ENCODE peak calls at places on chromosomes 2 and 18, in five cellular contexts. N is IMR-90, I is coronary artery, U is sigmoid colon, P is BJ. D is an unnamed sample.

GRCh38 chr18:22674300-22674699 is 256.6 kb upstream of the CTAGE1 start:
- DNase-seq in N (peak), P (peak), I (no peak), U (no peak), D (peak)

GRCh38 chr2:240816584-240817495 is 3.2 kb downstream of the KIF1A start:
- DNase-seq in U (peak), P (no peak), N (no peak), I (peak), D (no peak)

GRCh38 chr2:143694335-143694734 is 565.1 kb downstream of the ARHGAP15 start:
- DNase-seq in I (no peak), P (no peak), U (no peak), N (no peak), D (no peak)

GRCh38 chr18:12027480-12027879 is 46.2 kb downstream of the IMPA2 start:
- DNase-seq in I (no peak), U (peak), N (no peak), P (no peak), D (no peak)

GRCh38 chr2:147325955-147326354 is 518.9 kb upstream of the ACVR2A start:
- DNase-seq in P (no peak), N (no peak), U (no peak), I (no peak), D (no peak)

GRCh38 chr2:53576361-53576620 is 191.3 kb upstream of the CHAC2 start:
- DNase-seq in I (no peak), P (no peak), U (no peak), N (no peak), D (no peak)

GRCh38 chr2:231425811-231426703 is 30.5 kb downstream of the B3GNT7 start:
- DNase-seq in P (no peak), I (no peak), N (no peak), U (no peak), D (no peak)

GRCh38 chr2:1892529-1893250 is 148.4 kb upstream of the PXDN start:
- DNase-seq in U (no peak), P (no peak), I (no peak), N (no peak), D (no peak)

GRCh38 chr2:211439011-211439410 is 882.6 kb downstream of the CPS1 start:
- DNase-seq in I (no peak), P (no peak), U (no peak), N (no peak), D (peak)

GRCh38 chr2:65071499-65072180 is 15.4 kb downstream of the CEP68 start:
- DNase-seq in N (no peak), P (no peak), I (no peak), U (peak), D (peak)

GRCh38 chr2:121705390-121705789 is 31.3 kb downstream of the NIFK start:
- DNase-seq in P (no peak), I (no peak), N (no peak), U (peak), D (no peak)

GRCh38 chr18:57301573-57302230 is 50.7 kb upstream of the ST8SIA3 start:
- DNase-seq in I (no peak), U (no peak), N (no peak), P (no peak), D (no peak)

GRCh38 chr2:141555876-141556470 is 574.8 kb downstream of the LRP1B start:
- DNase-seq in P (no peak), U (no peak), I (no peak), N (no peak), D (no peak)

GRCh38 chr2:215729985-215730620 is 283.2 kb downstream of the MREG start:
- DNase-seq in P (no peak), U (no peak), I (no peak), N (peak), D (no peak)

GRCh38 chr2:236568922-236569592 is 568 bp upstream of the ACKR3 start:
- DNase-seq in P (no peak), N (no peak), U (no peak), I (no peak), D (no peak)

GRCh38 chr2:236569593-236569973 is at the start of gene ACKR3:
- DNase-seq in U (peak), N (peak), I (peak), P (peak), D (peak)

GRCh38 chr2:236570081-236570979 is 705 bp downstream of the ACKR3 start:
- DNase-seq in P (no peak), N (no peak), I (peak), U (peak), D (no peak)

GRCh38 chr2:236566596-236566995 is 3.0 kb upstream of the ACKR3 start:
- DNase-seq in U (no peak), P (no peak), I (no peak), N (no peak), D (no peak)

DNA sequence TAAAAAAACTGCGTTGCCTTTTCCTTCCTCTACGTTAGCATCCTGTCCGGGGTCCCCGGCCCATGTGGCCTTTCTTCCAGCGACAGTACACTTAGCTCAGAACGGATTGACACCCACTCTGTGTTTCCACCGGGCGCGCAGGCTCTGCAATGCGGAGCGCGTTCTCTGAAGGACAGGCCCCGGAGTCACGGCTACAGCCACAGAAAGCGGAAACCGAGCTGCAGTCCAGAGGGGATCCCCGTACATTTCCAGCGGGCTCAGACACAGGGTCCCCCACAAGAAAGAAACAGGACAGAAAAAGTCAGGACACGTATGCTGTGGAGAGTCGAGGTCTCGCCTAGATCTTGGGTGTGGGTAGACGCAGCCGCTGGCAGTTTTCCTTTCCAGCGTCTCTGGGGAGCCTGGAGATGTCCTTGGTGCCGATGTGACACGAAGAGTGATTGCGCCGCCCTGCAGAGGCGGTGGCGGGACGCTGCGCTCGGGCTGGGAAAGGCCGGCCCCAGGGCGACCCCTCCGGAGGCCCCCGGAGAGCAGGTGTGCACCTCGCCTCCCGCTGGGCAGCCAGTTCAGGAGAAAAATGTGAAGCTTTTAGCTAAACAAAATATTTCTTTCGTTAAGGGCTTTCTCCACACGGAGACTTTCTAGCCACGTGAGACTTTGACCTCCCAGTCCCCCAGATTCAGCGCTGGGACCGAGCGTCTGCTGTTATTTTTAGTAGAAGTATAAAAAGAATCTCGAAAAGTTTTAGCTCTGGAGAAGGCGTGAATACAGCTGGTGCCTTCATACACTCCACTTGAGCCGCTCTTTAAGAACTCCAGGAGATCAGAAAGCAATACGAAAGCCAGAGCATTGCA is 1.3 kb upstream of the ACKR3 start:
- DNase-seq in N (no peak), U (peak), I (peak), P (no peak), D (no peak)
- TF ChIP-seq CTCF in N (no peak), U (no peak), I (no peak), P (no peak), D (no peak)

GRCh38 chr2:95401480-95401879 is 1.0 kb upstream of the FAHD2A start:
- DNase-seq in U (no peak), P (no peak), I (peak), N (no peak), D (no peak)
- H3K4me3 ChIP-seq in U (peak), P (peak), I (peak), N (peak), D (peak)

GRCh38 chr2:31112544-31112943 is 25.7 kb downstream of the GALNT14 start:
- DNase-seq in N (no peak), I (no peak), P (no peak), U (no peak), D (no peak)
- TF ChIP-seq CTCF in N (no peak), I (no peak), P (no peak), U (no peak), D (no peak)

GRCh38 chr2:86809481-86810121 is 18.9 kb upstream of the CD8A start:
- DNase-seq in P (no peak), N (no peak), I (no peak), U (no peak), D (no peak)
- H3K4me3 ChIP-seq in P (no peak), N (no peak), I (no peak), U (no peak), D (no peak)

GRCh38 chr18:74081966-74082365 is 65.7 kb downstream of the FBXO15 start:
- DNase-seq in P (no peak), I (no peak), N (no peak), U (no peak), D (no peak)

GRCh38 chr18:74083071-74083954 is 64.3 kb downstream of the FBXO15 start:
- DNase-seq in I (no peak), P (no peak), N (no peak), U (no peak), D (no peak)

GRCh38 chr18:74084184-74084583 is 63.5 kb downstream of the FBXO15 start:
- DNase-seq in P (no peak), N (no peak), I (no peak), U (no peak), D (no peak)

GRCh38 chr18:74078257-74078656 is 69.4 kb downstream of the FBXO15 start:
- DNase-seq in N (no peak), P (no peak), U (no peak), I (no peak), D (no peak)

GRCh38 chr18:74082476-74083070 is 65.1 kb downstream of the FBXO15 start:
- DNase-seq in P (peak), I (no peak), U (no peak), N (peak), D (peak)
- TF ChIP-seq CTCF in P (peak), I (no peak), U (peak), N (peak), D (peak)

DNA sequence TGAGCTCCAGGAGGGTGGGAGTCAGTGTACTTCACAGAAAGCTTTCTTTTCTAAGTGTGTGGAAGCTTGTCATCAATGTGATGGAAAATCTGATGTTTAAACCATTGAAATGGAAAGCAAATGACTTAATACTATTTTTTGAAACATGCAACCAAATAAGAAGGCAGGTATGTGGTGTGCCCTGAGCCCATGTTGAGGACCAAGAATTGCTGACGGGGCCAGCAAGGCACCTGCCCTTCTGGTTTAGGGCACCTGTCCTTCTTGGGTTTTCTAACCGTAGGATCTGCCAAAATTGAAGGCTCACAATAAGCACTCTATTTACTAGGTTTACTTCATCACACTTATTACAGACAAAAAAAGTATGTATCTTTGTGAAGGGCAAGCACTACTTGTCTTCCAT is 537.7 kb downstream of the SOCS6 start:
- DNase-seq in I (no peak), N (no peak), P (no peak), U (no peak), D (no peak)
- H3K4me3 ChIP-seq in I (no peak), N (no peak), P (no peak), U (no peak), D (no peak)

GRCh38 chr2:157782057-157782845 is 93.9 kb downstream of the ACVR1 start:
- DNase-seq in N (peak), P (no peak), U (no peak), I (no peak), D (peak)
- TF ChIP-seq CTCF in N (peak), P (peak), U (peak), I (peak), D (peak)

GRCh38 chr18:63183263-63183662 is 136.3 kb downstream of the BCL2 start:
- DNase-seq in U (no peak), I (no peak), P (no peak), N (no peak), D (no peak)
- H3K4me3 ChIP-seq in U (no peak), I (no peak), P (no peak), N (no peak), D (no peak)

DNA sequence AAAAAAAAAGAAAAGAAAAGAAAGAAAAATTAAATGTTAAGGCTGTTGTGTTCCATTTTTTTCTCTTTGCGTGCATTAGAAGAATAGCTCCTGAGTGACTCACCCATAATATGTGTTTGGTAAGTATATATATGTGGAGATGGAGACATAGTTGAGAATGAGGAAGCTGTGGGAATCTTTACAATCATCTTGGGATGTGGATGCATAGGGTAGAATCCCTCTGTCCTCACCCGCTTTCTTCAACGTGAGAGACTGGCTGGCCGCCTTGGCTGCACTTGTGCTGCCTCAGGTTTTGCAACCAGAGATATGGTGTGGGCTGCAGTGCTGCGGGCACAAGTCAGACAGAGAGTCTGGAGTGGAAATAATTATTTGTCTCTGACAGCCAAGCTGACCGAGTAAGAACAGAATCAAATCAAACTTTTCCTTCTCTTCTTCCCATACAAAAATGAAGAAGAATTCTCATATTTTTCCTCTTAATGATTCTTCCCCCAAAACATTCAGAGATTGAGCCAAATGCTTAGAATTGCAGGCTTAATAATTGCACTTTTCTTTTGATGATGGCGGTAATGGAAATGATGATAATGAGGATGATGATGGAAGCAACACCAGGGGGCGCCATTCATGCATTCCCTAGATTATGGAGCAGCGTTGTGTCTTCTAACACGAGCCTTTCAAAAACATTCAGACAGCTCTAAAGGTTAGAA is 48.5 kb downstream of the SERPINB7 start:
- DNase-seq in I (no peak), P (no peak), U (no peak), N (peak), D (peak)
- TF ChIP-seq CTCF in I (no peak), P (peak), U (peak), N (peak), D (peak)

GRCh38 chr2:74550231-74550630 is 3.5 kb downstream of the LOXL3 start:
- DNase-seq in I (no peak), U (no peak), P (no peak), N (no peak), D (no peak)

GRCh38 chr2:74548919-74549684 is 4.6 kb downstream of the LOXL3 start:
- DNase-seq in N (peak), U (peak), P (no peak), I (peak), D (no peak)

GRCh38 chr2:74551530-74551929 is 2.2 kb downstream of the LOXL3 start:
- DNase-seq in N (no peak), U (no peak), P (no peak), I (peak), D (no peak)

GRCh38 chr2:74548285-74548918 is 5.3 kb downstream of the LOXL3 start:
- DNase-seq in P (no peak), U (no peak), N (no peak), I (peak), D (no peak)

DNA sequence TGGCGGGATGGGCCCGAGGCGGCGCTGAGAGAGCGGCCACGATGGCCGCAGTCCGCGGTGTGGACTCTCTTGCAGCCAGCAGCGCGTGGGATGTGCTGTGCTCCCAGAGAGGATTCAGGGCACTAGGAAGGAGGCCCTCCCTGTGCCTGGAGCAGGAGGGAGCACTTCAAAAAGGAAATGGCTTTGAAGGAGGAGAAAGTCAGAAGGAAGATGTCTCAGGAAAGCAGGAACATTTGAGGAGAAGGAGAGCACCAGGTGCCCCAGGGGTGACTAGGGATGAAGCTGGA is 4.1 kb downstream of the LOXL3 start:
- DNase-seq in I (no peak), U (no peak), N (no peak), P (no peak), D (no peak)
- H3K4me3 ChIP-seq in I (peak), U (peak), N (no peak), P (peak), D (peak)

D was measured in fibroblast of pulmonary artery.